ENCODE peak calls at places on chromosomes 4 and X, in eight cellular contexts. C is neural progenitor cell; L is psoas muscle; X is CD4-positive, alpha-beta T cell; T is mesothelial cell of epicardium; I is SK-N-SH; V is cardiac fibroblast; Z is OCI-LY7. Q is an unnamed sample.

GRCh38 chrX:115690554-115691216 is 129.7 kb downstream of the PLS3 start:
- DNase-seq in C (peak), L (no peak), X (no peak), T (peak), I (peak), V (peak), Z (peak), Q (peak)

GRCh38 chr4:140752669-140753068 is 3.5 kb downstream of the TBC1D9 start:
- DNase-seq in C (no peak), L (no peak), X (no peak), T (no peak), I (no peak), V (no peak), Z (no peak), Q (no peak)

GRCh38 chr4:176034498-176034897 is 31.1 kb upstream of the WDR17 start:
- DNase-seq in C (peak), L (no peak), X (no peak), T (no peak), I (peak), V (peak), Z (peak), Q (no peak)

GRCh38 chr4:158446106-158446505 is 75.6 kb upstream of the RXFP1 start:
- DNase-seq in C (no peak), L (no peak), X (no peak), T (no peak), I (no peak), V (peak), Z (no peak), Q (no peak)

GRCh38 chr4:180542445-180543100 is 1700.6 kb upstream of the TENM3 start:
- DNase-seq in C (no peak), L (no peak), X (no peak), T (no peak), I (no peak), V (peak), Z (no peak), Q (no peak)

GRCh38 chr4:128519163-128519810 is 231.7 kb upstream of the PGRMC2 start:
- DNase-seq in C (no peak), L (peak), X (no peak), T (no peak), I (no peak), V (peak), Z (no peak), Q (no peak)

GRCh38 chrX:100358766-100359165 is 51.3 kb downstream of the PCDH19 start:
- DNase-seq in C (no peak), L (no peak), X (no peak), T (no peak), I (no peak), V (no peak), Z (no peak), Q (no peak)

GRCh38 chr4:7973545-7973981 is 33.9 kb upstream of the AFAP1 start:
- DNase-seq in C (no peak), L (no peak), X (no peak), T (no peak), I (no peak), V (peak), Z (no peak), Q (no peak)

GRCh38 chr4:119103263-119103662 is 32.4 kb upstream of the MYOZ2 start:
- DNase-seq in C (no peak), L (peak), X (no peak), T (no peak), I (no peak), V (peak), Z (no peak), Q (no peak)

GRCh38 chrX:154710309-154710708 is 40.6 kb downstream of the GAB3 start:
- DNase-seq in C (peak), L (no peak), X (no peak), T (no peak), I (no peak), V (no peak), Z (no peak), Q (no peak)
- TF ChIP-seq CTCF in C (no peak), L (no peak), X (no peak), T (no peak), I (no peak), V (no peak), Z (peak), Q (no peak)

GRCh38 chr4:83316459-83317170 is 18.0 kb downstream of the HPSE start:
- DNase-seq in C (no peak), L (no peak), X (no peak), T (no peak), I (no peak), V (peak), Z (no peak), Q (no peak)
- TF ChIP-seq CTCF in C (no peak), L (no peak), X (no peak), T (no peak), I (no peak), V (no peak), Z (no peak), Q (no peak)

GRCh38 chr4:76989391-76990061 is 40.0 kb downstream of the SEPTIN11 start:
- DNase-seq in C (no peak), L (no peak), X (peak), T (no peak), I (no peak), V (no peak), Z (no peak), Q (no peak)

GRCh38 chr4:76984788-76985211 is 35.2 kb downstream of the SEPTIN11 start:
- DNase-seq in C (peak), L (peak), X (no peak), T (no peak), I (peak), V (peak), Z (no peak), Q (no peak)

GRCh38 chr4:76987685-76988084 is 38.1 kb downstream of the SEPTIN11 start:
- DNase-seq in C (no peak), L (no peak), X (no peak), T (no peak), I (no peak), V (no peak), Z (no peak), Q (no peak)

GRCh38 chr4:76984127-76984526 is 34.6 kb downstream of the SEPTIN11 start:
- DNase-seq in C (no peak), L (no peak), X (no peak), T (no peak), I (peak), V (peak), Z (peak), Q (no peak)

GRCh38 chr4:76987153-76987562 is 37.6 kb downstream of the SEPTIN11 start:
- DNase-seq in C (no peak), L (peak), X (no peak), T (no peak), I (no peak), V (peak), Z (no peak), Q (no peak)
- TF ChIP-seq CTCF in C (no peak), L (no peak), X (no peak), T (no peak), I (no peak), V (peak), Z (no peak), Q (no peak)

GRCh38 chr4:117560329-117560728 is 474.0 kb upstream of the NDST3 start:
- DNase-seq in C (no peak), L (no peak), X (no peak), T (no peak), I (no peak), V (no peak), Z (no peak), Q (no peak)
- TF ChIP-seq CTCF in C (no peak), L (no peak), X (no peak), T (no peak), I (peak), V (no peak), Z (peak), Q (no peak)

GRCh38 chr4:67907650-67908049 is 23.8 kb upstream of the TMPRSS11D start:
- DNase-seq in C (no peak), L (no peak), X (no peak), T (no peak), I (no peak), V (no peak), Z (no peak), Q (no peak)

GRCh38 chr4:67911128-67911527 is 27.3 kb upstream of the TMPRSS11D start:
- DNase-seq in C (no peak), L (no peak), X (no peak), T (no peak), I (no peak), V (no peak), Z (no peak), Q (no peak)

GRCh38 chr4:67912051-67912450 is 28.2 kb upstream of the TMPRSS11D start:
- DNase-seq in C (no peak), L (no peak), X (no peak), T (no peak), I (no peak), V (no peak), Z (no peak), Q (no peak)

GRCh38 chr4:67911638-67912037 is 27.8 kb upstream of the TMPRSS11D start:
- DNase-seq in C (no peak), L (no peak), X (no peak), T (no peak), I (no peak), V (no peak), Z (no peak), Q (no peak)

GRCh38 chr4:67909910-67910905 is 26.4 kb upstream of the TMPRSS11D start:
- DNase-seq in C (no peak), L (no peak), X (no peak), T (no peak), I (no peak), V (peak), Z (peak), Q (no peak)
- TF ChIP-seq CTCF in C (peak), L (peak), X (peak), T (peak), I (peak), V (peak), Z (peak), Q (peak)

DNA sequence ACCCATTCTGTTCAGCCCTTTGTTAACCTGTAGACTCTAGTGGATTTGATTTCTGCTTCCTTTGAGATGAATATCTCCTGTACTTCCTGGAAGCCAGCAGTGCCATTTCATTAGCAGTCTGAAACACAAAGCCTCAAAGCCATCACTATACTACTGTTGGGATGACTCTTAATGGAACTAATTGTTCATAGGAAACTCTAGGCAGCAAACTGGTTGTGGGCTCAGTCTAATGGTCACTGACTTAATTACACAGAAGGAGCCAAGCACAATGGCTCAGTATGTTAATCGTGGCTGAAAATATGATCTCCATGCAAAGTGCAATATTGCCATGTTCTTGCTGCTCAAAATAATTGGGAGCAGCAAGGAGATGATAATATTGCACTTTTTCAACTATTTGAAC is 262.3 kb downstream of the ARHGAP24 start:
- DNase-seq in C (no peak), L (no peak), X (no peak), T (no peak), I (no peak), V (no peak), Z (no peak), Q (no peak)
- TF ChIP-seq CTCF in C (no peak), L (no peak), X (no peak), T (no peak), I (no peak), V (no peak), Z (no peak), Q (no peak)

DNA sequence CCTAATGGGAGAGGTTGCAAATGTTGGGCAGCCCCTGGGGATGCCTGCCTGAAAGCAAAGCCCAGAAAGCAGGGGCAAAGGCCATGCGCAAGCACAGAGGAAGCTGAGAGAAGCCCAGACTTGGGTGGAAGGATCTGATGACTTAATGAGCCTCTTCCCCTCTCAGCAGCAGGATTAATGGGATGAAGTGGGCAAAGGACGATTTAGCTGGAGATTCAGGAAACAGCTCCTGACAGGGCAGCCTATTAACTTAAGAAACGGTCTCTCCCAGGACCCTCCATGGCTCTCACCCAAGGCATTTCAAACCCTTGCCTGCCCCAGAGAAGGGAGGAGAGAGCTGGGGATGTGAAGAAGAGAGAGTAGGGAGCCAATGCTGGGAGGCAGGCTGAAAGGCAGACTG is 107.4 kb downstream of the EFNB1 start:
- DNase-seq in C (no peak), L (no peak), X (no peak), T (no peak), I (no peak), V (no peak), Z (no peak), Q (no peak)
- TF ChIP-seq CTCF in C (no peak), L (no peak), X (no peak), T (no peak), I (no peak), V (no peak), Z (no peak), Q (no peak)

GRCh38 chrX:129634541-129634940 is 20.2 kb downstream of the APLN start:
- DNase-seq in C (peak), L (no peak), X (no peak), T (no peak), I (peak), V (no peak), Z (no peak), Q (no peak)

GRCh38 chrX:129636175-129636681 is 18.5 kb downstream of the APLN start:
- DNase-seq in C (no peak), L (no peak), X (no peak), T (no peak), I (no peak), V (no peak), Z (no peak), Q (no peak)

GRCh38 chrX:129640737-129641136 is 14.0 kb downstream of the APLN start:
- DNase-seq in C (no peak), L (no peak), X (no peak), T (no peak), I (no peak), V (no peak), Z (no peak), Q (no peak)

GRCh38 chrX:129638917-129639316 is 15.8 kb downstream of the APLN start:
- DNase-seq in C (no peak), L (no peak), X (no peak), T (no peak), I (no peak), V (no peak), Z (no peak), Q (no peak)

DNA sequence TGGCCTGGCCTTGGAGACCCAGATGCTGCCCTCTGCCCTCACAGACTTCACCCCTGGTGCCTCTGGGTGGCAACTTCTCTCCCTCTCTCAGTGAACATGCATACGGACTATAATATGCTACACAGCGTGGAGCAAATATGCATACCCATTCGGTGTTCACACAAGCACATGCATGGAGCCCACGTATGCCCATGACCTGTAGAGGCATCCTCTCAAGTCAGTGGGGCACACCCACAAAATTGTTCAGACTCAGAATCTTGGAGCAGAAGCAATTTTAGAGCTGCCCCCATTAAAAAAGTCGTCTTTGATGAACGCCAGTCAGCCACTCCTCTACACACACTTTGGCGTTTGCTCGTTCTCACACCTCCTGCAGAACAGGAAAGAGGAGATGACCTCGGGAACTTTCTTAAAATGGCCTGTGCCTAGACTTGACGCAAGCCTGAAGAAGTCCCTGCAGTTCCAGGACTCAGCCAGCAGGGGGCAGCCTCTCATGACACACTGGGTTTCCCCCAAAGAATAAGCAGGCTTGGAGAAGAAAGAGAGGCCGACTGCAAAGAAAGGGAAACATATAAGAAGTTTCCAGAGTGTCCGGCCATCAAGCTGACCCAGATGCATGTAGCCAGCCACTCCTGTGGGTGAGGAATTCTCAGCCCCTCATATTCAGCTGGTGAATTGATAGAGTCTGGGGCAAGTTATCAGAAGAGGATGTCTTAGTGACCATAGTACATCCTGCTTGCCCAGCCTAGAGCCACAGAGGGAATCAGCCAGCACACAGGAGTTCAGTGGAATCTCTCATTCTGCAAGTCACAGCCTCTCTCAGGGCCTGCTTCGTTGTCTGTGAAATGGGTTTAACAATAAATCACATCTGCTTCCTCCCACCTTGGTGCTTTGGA is 17.3 kb downstream of the APLN start:
- DNase-seq in C (peak), L (peak), X (peak), T (peak), I (peak), V (peak), Z (peak), Q (peak)
- TF ChIP-seq CTCF in C (peak), L (peak), X (peak), T (peak), I (peak), V (peak), Z (peak), Q (peak)

GRCh38 chr4:170589597-170590191 is 499.9 kb upstream of the AADAT start:
- DNase-seq in C (peak), L (no peak), X (no peak), T (no peak), I (peak), V (peak), Z (peak), Q (no peak)
- TF ChIP-seq CTCF in C (peak), L (no peak), X (no peak), T (peak), I (peak), V (peak), Z (peak), Q (peak)